ENCODE peak calls at places on chromosomes 11 and 22, in ten cellular contexts. Q is T follicular helper cell; Y is cardiac fibroblast; O is HTR-8/SVneo; J is activated naive CD8-positive, alpha-beta T cell treated with anti-CD3 and anti-CD28 coated beads, Interleukin-2, amount 50 U/mL, for 16 hours; U is AML-193; A is activated CD4-positive, CD25-positive, alpha-beta regulatory T cell treated with anti-CD3 and anti-CD28 coated beads, Interleukin-2, amount 50 U/mL, for 72 hours; W is NCI-H345; E is progenitor cell of endocrine pancreas; V is fibroblast of gingiva. G is an unnamed sample.

GRCh38 chr11:1075341-1075911 is 752 bp downstream of the MUC2 start:
- DNase-seq in Q (no peak), Y (no peak), V (no peak), E (no peak), W (no peak), O (no peak), A (peak; percentile 26), U (no peak), J (no peak), G (no peak)

GRCh38 chr11:10573028-10573427 is 4.6 kb upstream of the LYVE1 start:
- DNase-seq in U (no peak), V (no peak), O (no peak), W (no peak), Y (no peak), Q (no peak), A (no peak), E (no peak), J (no peak), G (no peak)

GRCh38 chr22:24982301-24983056 is 30.0 kb downstream of the KIAA1671 start:
- DNase-seq in V (no peak), O (no peak), A (no peak), J (no peak), U (no peak), Y (no peak), E (no peak), Q (no peak), W (no peak), G (no peak)

GRCh38 chr11:131682373-131683015 is 312.1 kb downstream of the NTM start:
- DNase-seq in E (no peak), U (no peak), W (no peak), Y (no peak), J (no peak), A (no peak), V (no peak), Q (no peak), O (no peak), G (peak; percentile 47)

GRCh38 chr11:34427171-34427805 is 11.4 kb upstream of the CAT start:
- DNase-seq in Y (peak; percentile 71), O (peak; percentile 45), E (no peak), A (no peak), U (peak; percentile 89), W (no peak), Q (no peak), J (no peak), V (peak; percentile 95), G (no peak)

GRCh38 chr22:45210577-45211431 is 29.9 kb downstream of the KIAA0930 start:
- DNase-seq in Y (no peak), A (no peak), E (no peak), U (no peak), W (no peak), V (peak; percentile 92), J (no peak), O (no peak), Q (no peak), G (no peak)

GRCh38 chr11:107682182-107682971 is 29.5 kb downstream of the SLN start:
- DNase-seq in E (no peak), J (no peak), Y (no peak), W (no peak), A (no peak), V (no peak), Q (no peak), O (no peak), U (no peak), G (no peak)

GRCh38 chr22:27919943-27920755 is 1.1 kb upstream of the PITPNB start:
- DNase-seq in A (no peak), E (no peak), Q (no peak), Y (peak; percentile 81), O (peak; percentile 24), U (no peak), W (no peak), V (peak; percentile 83), J (no peak), G (no peak)